ENCODE peak calls at places on chromosomes 7 and 10, in eight cellular contexts. T, N, E, W, S, M, R and A are unnamed samples. For H3K27me3, the result is how much of the 10 kb centered on the place peaks cover.

GRCh38 chr10:59372543-59372942 is 10.2 kb upstream of the FAM13C start:
- DNase-seq in W (no peak), M (no peak), S (no peak), T (no peak), N (no peak), E (no peak), R (no peak), A (no peak)

GRCh38 chr7:21345361-21345760 is 82.5 kb upstream of the SP4 start:
- DNase-seq in E (no peak), M (no peak), W (no peak), N (no peak), T (no peak), S (no peak), R (no peak), A (no peak)

GRCh38 chr7:82729172-82730030 is 285.8 kb upstream of the CACNA2D1 start:
- DNase-seq in N (peak), S (peak), W (peak), R (peak), E (no peak), T (no peak), M (no peak), A (no peak)

GRCh38 chr7:14691597-14692203 is 210.9 kb downstream of the DGKB start:
- DNase-seq in W (peak), N (peak), R (peak), T (peak), S (peak), E (peak), M (peak), A (no peak)

GRCh38 chr10:124270940-124271339 is 147.8 kb downstream of the OAT start:
- DNase-seq in M (no peak), W (no peak), S (no peak), N (no peak), R (no peak), T (no peak), E (no peak), A (no peak)

GRCh38 chr10:33365871-33366411 is 31.5 kb upstream of the NRP1 start:
- DNase-seq in M (no peak), E (no peak), S (peak), T (no peak), N (no peak), W (peak), R (no peak), A (no peak)

GRCh38 chr7:10022957-10023356 is 950.7 kb upstream of the PHF14 start:
- DNase-seq in T (no peak), W (peak), R (no peak), M (no peak), N (peak), E (no peak), S (peak), A (no peak)

GRCh38 chr7:34165927-34166550 is 260.7 kb downstream of the BMPER start:
- DNase-seq in M (no peak), W (peak), R (peak), N (no peak), T (no peak), E (no peak), S (peak), A (no peak)

GRCh38 chr7:26420600-26420999 is 128.9 kb downstream of the SNX10 start:
- DNase-seq in M (no peak), N (no peak), T (no peak), E (no peak), R (no peak), W (no peak), S (no peak), A (no peak)

GRCh38 chr10:58701398-58702135 is 188.9 kb downstream of the BICC1 start:
- DNase-seq in E (no peak), T (no peak), W (no peak), M (no peak), N (no peak), R (no peak), S (no peak), A (no peak)

GRCh38 chr10:101690461-101690860 is 4.5 kb downstream of the FBXW4 start:
- DNase-seq in T (no peak), E (no peak), W (no peak), S (no peak), R (no peak), N (no peak), M (no peak), A (no peak)

GRCh38 chr10:107548301-107548700 is 383.8 kb upstream of the SORCS1 start:
- DNase-seq in R (no peak), W (no peak), T (no peak), E (no peak), S (no peak), M (no peak), N (no peak), A (no peak)

GRCh38 chr7:81209059-81209458 is 290.2 kb upstream of the SEMA3C start:
- DNase-seq in S (no peak), R (no peak), M (no peak), E (no peak), W (no peak), N (no peak), T (no peak), A (no peak)

GRCh38 chr10:133024711-133025557 is 62.8 kb upstream of the ADGRA1 start:
- DNase-seq in T (no peak), N (no peak), W (no peak), M (no peak), S (no peak), R (no peak), E (no peak), A (no peak)

GRCh38 chr7:142301299-142301698 is 43.4 kb upstream of the PRSS58 start:
- DNase-seq in M (no peak), W (no peak), S (no peak), N (no peak), R (no peak), T (no peak), E (no peak), A (no peak)

GRCh38 chr10:82889703-82890102 is 1014.7 kb downstream of the NRG3 start:
- DNase-seq in R (no peak), N (no peak), W (no peak), E (no peak), M (no peak), T (no peak), S (no peak), A (no peak)

GRCh38 chr7:106979551-106980357 is 64.8 kb upstream of the PRKAR2B start:
- DNase-seq in E (no peak), W (no peak), N (no peak), T (no peak), S (no peak), R (no peak), M (no peak), A (no peak)

GRCh38 chr7:55026867-55027490 is 8.2 kb downstream of the EGFR start:
- DNase-seq in W (no peak), M (no peak), R (no peak), T (no peak), S (no peak), E (no peak), N (no peak), A (no peak)

GRCh38 chr7:110156511-110156910 is 934.4 kb upstream of the LRRN3 start:
- DNase-seq in R (no peak), S (no peak), T (no peak), M (no peak), N (no peak), E (no peak), W (no peak), A (no peak)

GRCh38 chr7:45593121-45593541 is 19.0 kb downstream of the ADCY1 start:
- DNase-seq in W (no peak), S (no peak), R (no peak), E (no peak), T (no peak), M (peak), N (no peak), A (peak)

GRCh38 chr10:100826983-100827818 is 81.8 kb downstream of the PAX2 start:
- DNase-seq in M (peak), W (no peak), T (peak), N (no peak), E (peak), R (no peak), S (peak), A (no peak)

GRCh38 chr10:101495324-101495925 is 92.6 kb downstream of the POLL start:
- DNase-seq in N (no peak), S (peak), E (no peak), M (no peak), R (peak), W (peak), T (no peak), A (no peak)

GRCh38 chr7:99448855-99449254 is 10.1 kb downstream of the CPSF4 start:
- DNase-seq in M (no peak), T (no peak), S (no peak), W (no peak), N (no peak), R (no peak), E (no peak), A (no peak)

DNA sequence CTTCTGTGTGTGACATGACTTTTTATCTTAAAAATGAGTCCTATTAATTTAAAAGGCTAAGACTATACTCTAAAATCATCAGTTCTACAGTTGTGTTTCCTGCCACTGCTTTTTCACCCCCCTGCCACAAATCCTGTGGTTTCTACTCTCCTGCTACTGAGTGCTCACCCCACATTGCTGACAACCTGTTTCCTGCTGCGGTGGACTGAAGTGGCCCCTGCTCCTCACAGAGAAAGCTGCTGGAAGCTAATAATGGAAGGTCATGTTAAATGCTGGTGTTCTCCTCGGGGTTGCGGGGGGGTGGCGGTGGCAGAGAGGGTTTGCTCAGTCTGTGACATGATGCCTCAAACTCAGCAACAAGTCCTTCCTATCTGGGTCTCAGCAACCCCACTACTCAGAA is 113.2 kb upstream of the INHBA start:
- DNase-seq in M (no peak), N (no peak), R (no peak), S (no peak), W (no peak), T (no peak), E (no peak), A (no peak)
- TF ChIP-seq POLR2AphosphoS5 in M (no peak), N (no peak), R (no peak), S (no peak), W (no peak), T (no peak), E (no peak), A (no peak)

GRCh38 chr7:151918444-151918843 is 37.8 kb upstream of the GALNTL5 start:
- DNase-seq in E (no peak), T (no peak), W (no peak), R (no peak), M (no peak), N (no peak), S (no peak), A (no peak)
- H3K27ac ChIP-seq in E (no peak), T (peak), W (no peak), R (no peak), M (peak), N (peak), S (no peak), A (no peak)

GRCh38 chr10:22334414-22335203 is 10.7 kb upstream of the SPAG6 start:
- DNase-seq in S (no peak), W (no peak), N (no peak), T (no peak), E (no peak), M (no peak), R (no peak), A (no peak)

GRCh38 chr10:22332116-22332692 is 11.3 kb downstream of the BMI1 start:
- DNase-seq in T (no peak), W (no peak), M (no peak), E (no peak), R (no peak), N (no peak), S (no peak), A (no peak)

GRCh38 chr10:22335204-22335956 is 9.9 kb upstream of the SPAG6 start:
- DNase-seq in S (no peak), R (no peak), W (peak), E (peak), M (peak), T (peak), N (no peak), A (no peak)

GRCh38 chr10:22333667-22334282 is 11.5 kb upstream of the SPAG6 start:
- DNase-seq in R (no peak), E (no peak), N (no peak), W (no peak), S (no peak), M (no peak), T (no peak), A (no peak)

DNA sequence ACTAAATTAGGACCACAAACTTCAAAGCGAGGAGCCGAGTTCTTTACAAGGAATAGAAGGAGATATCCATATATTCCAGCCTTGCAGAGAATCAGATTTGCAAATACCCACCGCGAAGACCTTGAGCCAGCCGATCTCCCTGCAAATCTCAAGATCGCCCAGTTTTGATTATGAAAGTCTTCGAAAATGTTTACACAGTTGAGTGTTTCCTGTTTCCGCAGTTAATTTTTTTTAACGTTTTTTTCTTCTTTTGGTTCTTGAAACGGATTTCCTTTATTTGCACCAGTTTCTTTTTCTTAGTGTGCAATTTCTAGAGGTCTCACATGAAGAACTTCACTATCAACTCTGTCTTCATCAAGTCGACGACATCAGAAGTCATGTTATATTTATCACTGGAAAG is 12.1 kb upstream of the SPAG6 start:
- DNase-seq in W (no peak), R (no peak), M (no peak), T (no peak), E (no peak), S (no peak), N (no peak), A (no peak)
- H3K27me3 ChIP-seq in W (under half), R (under half), M (half or more), T (half or more), E (under half), S (under half), N (under half), A (under half)

GRCh38 chr10:30818010-30818660 is 188.6 kb upstream of the LYZL2 start:
- DNase-seq in E (peak), S (no peak), R (no peak), M (peak), N (no peak), W (peak), T (no peak), A (no peak)
- TF ChIP-seq POLR2AphosphoS5 in E (no peak), S (no peak), R (no peak), M (no peak), N (no peak), W (peak), T (no peak), A (no peak)

DNA sequence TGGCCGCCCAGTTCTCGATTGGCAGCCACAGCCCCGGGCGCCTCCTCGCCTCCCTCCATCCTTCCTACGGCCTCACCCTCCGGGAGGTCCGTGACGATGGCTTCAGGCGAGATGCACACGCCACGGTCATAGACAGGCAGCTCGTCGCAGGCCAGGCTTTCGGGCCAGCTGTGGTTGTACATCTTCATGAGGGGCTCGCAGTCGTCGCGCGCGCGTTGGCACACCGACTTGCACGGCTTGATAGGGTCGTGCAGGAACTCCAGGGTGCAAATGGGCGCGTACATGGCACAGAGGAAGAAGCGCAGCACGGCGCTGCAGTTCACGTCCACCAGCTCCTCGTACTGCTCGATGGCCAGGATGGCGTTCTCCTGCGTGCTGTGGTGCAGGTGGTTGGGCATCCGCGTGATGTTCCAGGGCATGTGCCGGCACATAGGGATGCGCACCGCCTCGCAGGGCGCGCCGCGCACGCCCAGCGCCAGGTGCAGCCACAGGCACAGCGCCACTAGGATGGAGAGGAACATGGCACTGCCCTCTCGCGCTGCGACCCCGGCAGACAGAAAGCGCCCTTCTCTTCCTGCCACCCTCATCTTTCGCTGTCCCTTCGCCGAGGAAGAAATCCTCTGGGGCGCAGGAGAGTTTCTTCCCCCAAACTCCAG is 472 bp downstream of the SFRP4 start:
- DNase-seq in R (no peak), T (peak), W (peak), S (no peak), M (no peak), E (peak), N (no peak), A (no peak)
- H3K27ac ChIP-seq in R (peak), T (peak), W (no peak), S (no peak), M (peak), E (peak), N (peak), A (peak)

GRCh38 chr7:1293950-1294728 is 61.5 kb downstream of the UNCX start:
- DNase-seq in W (no peak), T (no peak), E (no peak), M (no peak), N (no peak), S (no peak), R (no peak), A (no peak)

GRCh38 chr7:1291040-1291689 is 58.5 kb downstream of the UNCX start:
- DNase-seq in W (no peak), R (no peak), E (no peak), S (no peak), T (no peak), N (no peak), M (no peak), A (no peak)

GRCh38 chr7:1290262-1291039 is 57.8 kb downstream of the UNCX start:
- DNase-seq in M (peak), E (no peak), S (no peak), T (no peak), N (peak), W (peak), R (no peak), A (no peak)

GRCh38 chr7:1291846-1292765 is 59.4 kb downstream of the UNCX start:
- DNase-seq in M (no peak), S (no peak), R (no peak), N (no peak), T (no peak), W (no peak), E (no peak), A (no peak)

DNA sequence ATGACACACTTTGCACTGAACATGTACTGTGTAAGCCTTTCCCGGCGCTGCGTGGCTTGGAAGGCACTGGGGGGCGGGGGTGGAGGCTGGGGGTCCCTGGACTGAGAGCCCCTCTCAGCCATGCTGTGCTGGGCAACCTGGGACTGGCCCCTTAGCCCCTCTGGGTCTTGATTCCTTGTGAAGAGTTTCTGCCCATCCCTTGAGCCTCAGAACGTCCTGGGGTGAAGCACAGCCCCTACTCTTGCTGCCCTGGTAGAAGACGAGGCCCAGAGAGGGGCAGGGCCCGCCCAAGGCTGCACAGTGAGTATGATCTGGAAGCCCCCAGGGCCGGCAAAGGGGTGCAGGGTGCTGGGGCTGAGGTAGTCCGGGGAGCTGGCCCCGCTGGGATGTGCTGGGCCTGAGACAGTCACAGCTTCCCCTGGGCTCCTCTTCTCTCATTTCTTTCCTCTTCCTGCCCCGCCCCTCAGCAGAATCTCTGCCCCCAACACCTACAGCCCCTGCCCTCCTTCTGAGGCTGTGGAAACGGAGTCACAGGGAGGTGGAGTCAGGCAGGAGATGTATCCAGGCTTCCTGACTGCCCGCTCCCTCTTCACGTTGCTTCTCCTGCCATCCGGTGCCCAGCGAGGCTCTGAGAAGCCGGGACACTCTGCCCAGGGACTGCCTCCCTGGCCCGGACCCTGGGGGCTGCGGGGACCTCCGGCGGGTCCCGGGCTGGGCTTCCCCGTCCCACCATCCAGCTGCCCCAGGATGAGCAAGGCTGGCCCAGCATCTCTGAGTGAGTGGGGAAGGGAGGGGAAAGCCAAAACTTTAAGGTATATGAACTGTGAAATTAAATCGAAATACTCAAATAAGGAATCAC is 60.5 kb downstream of the UNCX start:
- DNase-seq in R (no peak), W (no peak), S (no peak), E (no peak), T (no peak), N (no peak), M (no peak), A (no peak)
- H3K27me3 ChIP-seq in R (half or more), W (under half), S (under half), E (half or more), T (half or more), N (under half), M (half or more), A (under half)

GRCh38 chr10:104327745-104328635 is 10.3 kb downstream of the ITPRIP start:
- DNase-seq in N (no peak), S (no peak), M (no peak), E (peak), R (peak), W (peak), T (no peak), A (no peak)
- TF ChIP-seq POLR2AphosphoS5 in N (no peak), S (no peak), M (no peak), E (peak), R (no peak), W (peak), T (peak), A (peak)